ENCODE peak calls at places on chromosomes 13 and 19, in six cellular contexts. L is psoas muscle, A is A549, V is neural progenitor cell, Q is WERI-Rb-1, G is heart right ventricle. K is an unnamed sample.

GRCh38 chr13:37143901-37144300 is 38.4 kb upstream of the CSNK1A1L start:
- DNase-seq in V (no peak), Q (no peak), G (no peak), A (no peak), L (no peak), K (no peak)

GRCh38 chr19:58483776-58484175 is 7.6 kb downstream of the ZNF446 start:
- DNase-seq in V (no peak), L (no peak), Q (no peak), G (no peak), A (no peak), K (no peak)

GRCh38 chr19:18682807-18683108 is 722 bp upstream of the CRTC1 start:
- DNase-seq in V (no peak), Q (no peak), L (no peak), A (no peak), G (no peak), K (no peak)

GRCh38 chr19:7705387-7706187 is 3.7 kb upstream of the FCER2 start:
- DNase-seq in G (peak), V (no peak), L (peak), Q (no peak), A (no peak), K (no peak)

GRCh38 chr13:47188802-47189201 is 291.9 kb upstream of the HTR2A start:
- DNase-seq in Q (no peak), V (no peak), G (no peak), A (no peak), L (no peak), K (no peak)

GRCh38 chr19:18408053-18408476 is 10.6 kb upstream of the LRRC25 start:
- DNase-seq in A (no peak), G (peak), L (peak), Q (no peak), V (peak), K (no peak)

GRCh38 chr19:4064551-4065260 is 2.0 kb downstream of the ZBTB7A start:
- DNase-seq in G (peak), L (peak), Q (peak), V (peak), A (no peak), K (peak)

GRCh38 chr13:112638919-112639318 is 50.9 kb upstream of the ATP11A start:
- DNase-seq in A (no peak), L (no peak), V (no peak), Q (no peak), G (no peak), K (no peak)

GRCh38 chr13:48954086-48954485 is 21.6 kb upstream of the FNDC3A start:
- DNase-seq in A (no peak), G (no peak), V (no peak), Q (no peak), L (no peak), K (no peak)

GRCh38 chr19:39047076-39047475 is 14.7 kb upstream of the FBXO27 start:
- DNase-seq in A (no peak), Q (no peak), L (no peak), V (no peak), G (no peak), K (no peak)

GRCh38 chr13:100836696-100837095 is 162.1 kb upstream of the TMTC4 start:
- DNase-seq in A (no peak), Q (no peak), V (no peak), L (no peak), G (no peak), K (no peak)

GRCh38 chr13:98143601-98144500 is 957 bp downstream of the FARP1 start:
- DNase-seq in V (peak), Q (no peak), A (no peak), L (peak), G (peak), K (peak)

GRCh38 chr19:29772696-29773095 is 39.1 kb upstream of the CCNE1 start:
- DNase-seq in V (no peak), Q (no peak), G (no peak), L (no peak), A (no peak), K (no peak)

GRCh38 chr13:109787135-109787954 is 962 bp upstream of the IRS2 start:
- DNase-seq in V (peak), L (peak), Q (peak), A (no peak), G (peak), K (peak)

GRCh38 chr13:52869050-52869449 is 20.6 kb upstream of the PCDH8 start:
- DNase-seq in G (no peak), Q (no peak), L (no peak), V (no peak), A (no peak), K (no peak)

GRCh38 chr19:45402469-45403070 is 2.3 kb downstream of the PPP1R13L start:
- DNase-seq in V (peak), L (peak), A (peak), Q (no peak), G (no peak), K (no peak)

GRCh38 chr13:20388184-20388583 is 137.5 kb downstream of the CRYL1 start:
- DNase-seq in Q (no peak), L (no peak), V (no peak), G (no peak), A (no peak), K (no peak)

GRCh38 chr19:7219056-7219455 is 75.2 kb downstream of the INSR start:
- DNase-seq in Q (no peak), V (no peak), A (no peak), L (no peak), G (no peak), K (no peak)

GRCh38 chr13:26919311-26919710 is 158.7 kb upstream of the GPR12 start:
- DNase-seq in V (no peak), A (no peak), G (no peak), L (no peak), Q (no peak), K (no peak)

GRCh38 chr19:16649734-16650133 is 10.2 kb downstream of the SMIM7 start:
- DNase-seq in G (no peak), Q (no peak), A (no peak), L (no peak), V (no peak), K (no peak)

GRCh38 chr13:113539176-113539575 is 45.4 kb upstream of the TFDP1 start:
- DNase-seq in L (no peak), Q (no peak), V (no peak), A (no peak), G (no peak), K (no peak)

GRCh38 chr13:67410645-67411044 is 180.5 kb upstream of the PCDH9 start:
- DNase-seq in V (peak), Q (peak), A (no peak), G (no peak), L (no peak), K (no peak)

GRCh38 chr13:48876289-48876688 is 99.4 kb upstream of the FNDC3A start:
- DNase-seq in L (no peak), G (no peak), Q (no peak), V (peak), A (no peak), K (no peak)

GRCh38 chr19:55467236-55468053 is 2.9 kb upstream of the C19orf85 start:
- DNase-seq in V (peak), L (peak), G (peak), A (peak), Q (peak), K (peak)

GRCh38 chr13:104823709-104824108 is 1711.8 kb downstream of the EFNB2 start:
- DNase-seq in G (no peak), Q (no peak), A (no peak), L (no peak), V (no peak), K (no peak)

GRCh38 chr19:50425581-50425980 is 6.8 kb downstream of the SPIB start:
- DNase-seq in G (no peak), L (peak), A (no peak), Q (no peak), V (no peak), K (no peak)

GRCh38 chr19:14410775-14411134 is 8.4 kb downstream of the DDX39A start:
- DNase-seq in G (no peak), V (no peak), A (no peak), Q (no peak), L (no peak), K (no peak)
- H3K27ac ChIP-seq in G (no peak), V (no peak), A (no peak), Q (no peak), L (no peak), K (no peak)

DNA sequence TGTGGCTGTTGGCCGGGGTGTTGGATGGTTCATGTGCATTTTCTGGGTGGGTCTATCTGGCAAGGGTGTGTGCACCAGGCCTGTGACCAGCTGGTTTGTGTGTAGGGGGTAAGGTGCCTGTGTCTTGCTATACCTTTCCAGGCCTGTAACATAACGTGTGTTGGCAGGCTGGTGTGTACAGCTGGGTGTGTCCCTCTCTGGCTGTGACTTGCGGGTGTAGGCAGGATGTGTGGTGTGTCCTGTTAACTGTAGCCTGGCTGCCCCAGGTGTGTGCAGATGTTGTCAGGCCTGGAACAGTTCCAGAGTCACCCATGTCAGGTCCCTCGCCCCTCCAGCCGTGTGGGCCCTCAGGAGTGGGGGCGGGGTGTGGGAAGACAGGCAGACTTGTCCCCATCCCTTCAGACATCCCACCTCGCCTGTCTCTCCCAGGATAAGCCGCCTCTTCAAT is 9.8 kb downstream of the KCTD15 start:
- DNase-seq in V (no peak), A (no peak), L (peak), Q (no peak), G (no peak), K (no peak)
- TF ChIP-seq CTCF in V (no peak), A (no peak), L (no peak), Q (no peak), G (no peak), K (no peak)

GRCh38 chr19:10339977-10340376 is 553 bp upstream of the ICAM3 start:
- DNase-seq in G (no peak), L (no peak), V (no peak), Q (no peak), A (no peak), K (no peak)
- H3K4me3 ChIP-seq in G (no peak), L (no peak), V (no peak), Q (no peak), A (no peak), K (no peak)

GRCh38 chr19:49361438-49362047 is 673 bp downstream of the TEAD2 start:
- DNase-seq in A (peak), G (peak), V (peak), L (peak), Q (peak), K (peak)

GRCh38 chr19:49362048-49362925 is at the start of gene TEAD2:
- DNase-seq in G (peak), V (peak), Q (peak), A (peak), L (peak), K (peak)

GRCh38 chr19:49364083-49364687 is 508 bp downstream of the DKKL1 start:
- DNase-seq in Q (no peak), G (no peak), L (no peak), A (no peak), V (no peak), K (peak)

GRCh38 chr19:49363265-49364082 is at the start of gene DKKL1:
- DNase-seq in Q (peak), L (peak), V (peak), A (peak), G (peak), K (peak)

DNA sequence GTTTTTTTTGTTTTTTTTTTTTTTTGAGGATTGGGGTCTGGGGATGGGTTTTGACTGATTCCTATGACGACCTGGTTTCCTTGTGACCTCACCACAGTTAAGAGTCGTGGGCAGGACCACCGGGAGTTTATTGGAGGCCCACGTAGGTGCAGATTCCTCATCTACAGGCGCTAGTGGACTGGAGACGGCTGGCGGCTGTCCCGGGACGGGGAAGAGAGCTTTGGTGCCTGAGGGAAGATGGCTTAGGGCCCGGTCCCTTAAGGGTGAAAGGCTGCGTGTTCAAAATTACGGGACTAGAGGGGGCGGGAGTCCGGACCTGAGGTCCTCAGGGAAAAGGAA is 679 bp upstream of the TEAD2 start:
- DNase-seq in A (no peak), L (peak), Q (no peak), V (no peak), G (peak), K (peak)
- H3K27ac ChIP-seq in A (peak), L (peak), Q (peak), V (no peak), G (peak), K (peak)